ENCODE peak calls at places on chromosomes 6 and 20, in eight cellular contexts. D is caudate nucleus; E is Caki2; Q is stimulated activated CD4-positive, alpha-beta T cell treated with anti-CD3 and anti-CD28 coated beads, Interleukin-1b, Interleukin-23, amount 100 ng/mL, for 24 hours; X is A172; F is SHP77; U is HuH-7; M is CD8-positive, alpha-beta memory T cell. J is an unnamed sample.
A peak's percentile ranks its signal among the peaks of the same experiment; 100 is the strongest.

GRCh38 chr20:39112196-39112743 is 150.1 kb downstream of the DHX35 start:
- DNase-seq in D (no peak), E (peak; percentile 44), Q (no peak), X (peak; percentile 65), F (peak; percentile 23), U (peak; percentile 89), M (no peak), J (peak; percentile 94)

GRCh38 chr20:44648579-44648978 is 2.9 kb downstream of the ADA start:
- DNase-seq in D (no peak), E (no peak), Q (no peak), X (no peak), F (no peak), U (no peak), M (peak; percentile 35), J (no peak)

GRCh38 chr20:54633374-54633773 is 158.0 kb downstream of the DOK5 start:
- DNase-seq in D (no peak), E (no peak), Q (no peak), X (no peak), F (no peak), U (no peak), M (no peak), J (no peak)

GRCh38 chr6:141426400-141426980 is 706.2 kb upstream of the GJE1 start:
- DNase-seq in D (no peak), E (no peak), Q (no peak), X (no peak), F (no peak), U (no peak), M (no peak), J (no peak)

GRCh38 chr20:15673206-15673605 is 900.0 kb downstream of the KIF16B start:
- DNase-seq in D (no peak), E (peak; percentile 39), Q (no peak), X (peak; percentile 86), F (no peak), U (no peak), M (no peak), J (peak; percentile 3)

GRCh38 chr20:5977975-5978374 is 27.5 kb downstream of the MCM8 start:
- DNase-seq in D (no peak), E (no peak), Q (no peak), X (no peak), F (no peak), U (no peak), M (no peak), J (no peak)

GRCh38 chr6:36961441-36962430 is 7.2 kb downstream of the PI16 start:
- DNase-seq in D (no peak), E (no peak), Q (no peak), X (no peak), F (no peak), U (no peak), M (no peak), J (no peak)

GRCh38 chr6:31495580-31495979 is 2.4 kb upstream of the MICB start:
- DNase-seq in D (no peak), E (peak; percentile 67), Q (no peak), X (no peak), F (no peak), U (no peak), M (no peak), J (no peak)

GRCh38 chr6:77017537-77017936 is 445.8 kb downstream of the HTR1B start:
- DNase-seq in D (no peak), E (no peak), Q (no peak), X (no peak), F (no peak), U (no peak), M (no peak), J (no peak)

GRCh38 chr6:5379647-5380242 is 118.4 kb downstream of the FARS2 start:
- DNase-seq in D (no peak), E (no peak), Q (no peak), X (peak; percentile 21), F (peak; percentile 67), U (peak; percentile 25), M (no peak), J (peak; percentile 36)

GRCh38 chr20:52760791-52761190 is 211.4 kb upstream of the TSHZ2 start:
- DNase-seq in D (no peak), E (no peak), Q (no peak), X (no peak), F (no peak), U (no peak), M (no peak), J (no peak)

GRCh38 chr20:10369723-10370090 is 64.3 kb downstream of the MKKS start:
- DNase-seq in D (no peak), E (peak; percentile 65), Q (no peak), X (no peak), F (no peak), U (no peak), M (no peak), J (no peak)

GRCh38 chr20:48823960-48824497 is 3.8 kb downstream of the PREX1 start:
- DNase-seq in D (peak; percentile 33), E (peak; percentile 55), Q (no peak), X (peak; percentile 88), F (no peak), U (no peak), M (peak; percentile 68), J (peak; percentile 88)

GRCh38 chr6:52877786-52878185 is 31.7 kb downstream of the GSTA3 start:
- DNase-seq in D (no peak), E (no peak), Q (no peak), X (no peak), F (no peak), U (no peak), M (no peak), J (no peak)

GRCh38 chr20:63156221-63156671 is 59.7 kb downstream of the YTHDF1 start:
- DNase-seq in D (no peak), E (no peak), Q (no peak), X (peak; percentile 69), F (no peak), U (no peak), M (peak; percentile 17), J (no peak)

GRCh38 chr6:139416146-139416545 is 41.7 kb upstream of the CITED2 start:
- DNase-seq in D (no peak), E (no peak), Q (no peak), X (no peak), F (no peak), U (no peak), M (no peak), J (no peak)

GRCh38 chr6:111789593-111789992 is 83.7 kb downstream of the FYN start:
- DNase-seq in D (no peak), E (no peak), Q (no peak), X (no peak), F (no peak), U (no peak), M (no peak), J (no peak)

GRCh38 chr6:84618836-84619235 is 145.6 kb downstream of the TBX18 start:
- DNase-seq in D (no peak), E (no peak), Q (no peak), X (peak; percentile 72), F (no peak), U (peak; percentile 5), M (no peak), J (no peak)

GRCh38 chr6:142378138-142378875 is 76.5 kb downstream of the ADGRG6 start:
- DNase-seq in D (no peak), E (peak; percentile 14), Q (no peak), X (peak; percentile 87), F (no peak), U (peak; percentile 42), M (no peak), J (peak; percentile 59)

GRCh38 chr6:155448823-155449789 is 6.5 kb downstream of the NOX3 start:
- DNase-seq in D (no peak), E (no peak), Q (no peak), X (no peak), F (no peak), U (no peak), M (no peak), J (no peak)

GRCh38 chr20:25355191-25355590 is 35.4 kb downstream of the ABHD12 start:
- DNase-seq in D (no peak), E (no peak), Q (no peak), X (no peak), F (no peak), U (no peak), M (no peak), J (no peak)

GRCh38 chr6:106431972-106432371 is 71.5 kb downstream of the CRYBG1 start:
- DNase-seq in D (no peak), E (no peak), Q (no peak), X (no peak), F (no peak), U (no peak), M (no peak), J (no peak)